ENCODE peak calls at places on chromosomes 13 and 19, in six cellular contexts. P is HepG2, F is HL-60, D is HCT116, J is K562, O is GM23338. L is an unnamed sample.

GRCh38 chr13:90750957-90751356 is 596.5 kb upstream of the MIR17HG start:
- DNase-seq in P (no peak), F (no peak), D (no peak), J (no peak), O (no peak), L (peak; percentile 5)

GRCh38 chr13:37476874-37477273 is 121.7 kb downstream of the POSTN start:
- DNase-seq in P (no peak), F (no peak), D (no peak), J (no peak), O (no peak), L (no peak)

GRCh38 chr19:39138221-39139211 is 12.9 kb downstream of the PAK4 start:
- DNase-seq in P (no peak), F (no peak), D (no peak), J (no peak), O (no peak), L (peak; percentile 29)

GRCh38 chr13:113916330-113916815 is 52.5 kb upstream of the GAS6 start:
- DNase-seq in P (no peak), F (peak; percentile 84), D (no peak), J (no peak), O (no peak), L (no peak)

GRCh38 chr13:112525306-112525945 is 62.5 kb downstream of the TUBGCP3 start:
- DNase-seq in P (no peak), F (no peak), D (no peak), J (no peak), O (no peak), L (no peak)

GRCh38 chr19:56193981-56194380 is 3.6 kb downstream of the ZSCAN5B start:
- DNase-seq in P (no peak), F (no peak), D (no peak), J (no peak), O (no peak), L (no peak)

GRCh38 chr19:36030264-36031148 is 2.2 kb downstream of the CLIP3 start:
- DNase-seq in P (no peak), F (no peak), D (no peak), J (no peak), O (peak; percentile 29), L (peak; percentile 34)

GRCh38 chr19:53094749-53095575 is 8.3 kb downstream of the ZNF160 start:
- DNase-seq in P (no peak), F (no peak), D (no peak), J (peak; percentile 18), O (peak; percentile 93), L (peak; percentile 58)

GRCh38 chr19:6272411-6272791 is 7.4 kb downstream of the MLLT1 start:
- DNase-seq in P (no peak), F (no peak), D (no peak), J (peak; percentile 39), O (no peak), L (peak; percentile 66)

GRCh38 chr19:45952691-45953505 is 20.8 kb downstream of the NOVA2 start:
- DNase-seq in P (no peak), F (peak; percentile 40), D (no peak), J (peak; percentile 82), O (peak; percentile 98), L (peak; percentile 55)

GRCh38 chr13:49935171-49936084 is 712 bp downstream of the SPRYD7 start:
- DNase-seq in P (peak; percentile 17), F (no peak), D (peak; percentile 66), J (peak; percentile 44), O (peak; percentile 68), L (no peak)

GRCh38 chr19:55676384-55676783 is 1.4 kb downstream of the EPN1 start:
- DNase-seq in P (no peak), F (no peak), D (no peak), J (no peak), O (no peak), L (no peak)

GRCh38 chr13:26785845-26786630 is 25.5 kb upstream of the GPR12 start:
- DNase-seq in P (no peak), F (no peak), D (no peak), J (no peak), O (peak; percentile 79), L (no peak)

GRCh38 chr13:101536079-101536478 is 83.6 kb downstream of the ITGBL1 start:
- DNase-seq in P (no peak), F (no peak), D (no peak), J (no peak), O (no peak), L (no peak)

GRCh38 chr19:42191855-42192254 is 25.6 kb downstream of the DEDD2 start:
- DNase-seq in P (peak; percentile 36), F (no peak), D (peak; percentile 80), J (no peak), O (no peak), L (no peak)

GRCh38 chr19:8631425-8631819 is 989 bp downstream of the NFILZ start:
- DNase-seq in P (peak; percentile 86), F (no peak), D (no peak), J (no peak), O (no peak), L (no peak)

GRCh38 chr13:71118779-71119364 is 748.1 kb downstream of the DACH1 start:
- DNase-seq in P (no peak), F (no peak), D (no peak), J (no peak), O (no peak), L (no peak)

GRCh38 chr13:29564828-29565227 is 30.7 kb downstream of the SLC7A1 start:
- DNase-seq in P (no peak), F (no peak), D (no peak), J (no peak), O (no peak), L (no peak)

GRCh38 chr13:106117035-106117434 is 418.4 kb downstream of the EFNB2 start:
- DNase-seq in P (no peak), F (no peak), D (no peak), J (no peak), O (no peak), L (peak; percentile 53)

GRCh38 chr19:40445945-40446784 is 2.0 kb upstream of the SERTAD3 start:
- DNase-seq in P (no peak), F (no peak), D (no peak), J (peak; percentile 77), O (peak; percentile 81), L (no peak)

GRCh38 chr19:21308778-21309177 is 20.4 kb downstream of the ZNF708 start:
- DNase-seq in P (no peak), F (no peak), D (no peak), J (no peak), O (no peak), L (no peak)

GRCh38 chr19:38392707-38393308 is 4.3 kb downstream of the SPRED3 start:
- DNase-seq in P (peak; percentile 58), F (no peak), D (no peak), J (peak; percentile 76), O (no peak), L (no peak)

GRCh38 chr19:11324079-11324661 is 15.3 kb downstream of the RAB3D start:
- DNase-seq in P (peak; percentile 86), F (peak; percentile 100), D (no peak), J (peak; percentile 37), O (no peak), L (peak; percentile 91)

GRCh38 chr13:32115069-32115468 is 83.5 kb downstream of the FRY start:
- DNase-seq in P (no peak), F (no peak), D (no peak), J (no peak), O (no peak), L (no peak)

GRCh38 chr19:33713194-33713593 is 83.5 kb upstream of the KCTD15 start:
- DNase-seq in P (no peak), F (no peak), D (no peak), J (no peak), O (no peak), L (no peak)

GRCh38 chr19:30540671-30541210 is 168.6 kb downstream of the ZNF536 start:
- DNase-seq in P (no peak), F (no peak), D (no peak), J (no peak), O (no peak), L (no peak)

GRCh38 chr19:45406957-45407375 is 522 bp downstream of the POLR1G start:
- DNase-seq in P (no peak), F (no peak), D (no peak), J (no peak), O (no peak), L (no peak)

GRCh38 chr13:31043891-31044657 is 111.6 kb downstream of the TEX26 start:
- DNase-seq in P (peak; percentile 57), F (peak; percentile 57), D (peak; percentile 78), J (peak; percentile 67), O (peak; percentile 91), L (peak; percentile 83)
- TF ChIP-seq POLR2AphosphoS5 in P (no peak), F (no peak), D (no peak), J (no peak), O (no peak), L (no peak)

GRCh38 chr19:3867971-3868769 is 668 bp downstream of the ZFR2 start:
- DNase-seq in P (no peak), F (no peak), D (no peak), J (no peak), O (peak; percentile 55), L (peak; percentile 71)
- TF ChIP-seq REST in P (no peak), F (no peak), D (no peak), J (no peak), O (no peak), L (no peak)

DNA sequence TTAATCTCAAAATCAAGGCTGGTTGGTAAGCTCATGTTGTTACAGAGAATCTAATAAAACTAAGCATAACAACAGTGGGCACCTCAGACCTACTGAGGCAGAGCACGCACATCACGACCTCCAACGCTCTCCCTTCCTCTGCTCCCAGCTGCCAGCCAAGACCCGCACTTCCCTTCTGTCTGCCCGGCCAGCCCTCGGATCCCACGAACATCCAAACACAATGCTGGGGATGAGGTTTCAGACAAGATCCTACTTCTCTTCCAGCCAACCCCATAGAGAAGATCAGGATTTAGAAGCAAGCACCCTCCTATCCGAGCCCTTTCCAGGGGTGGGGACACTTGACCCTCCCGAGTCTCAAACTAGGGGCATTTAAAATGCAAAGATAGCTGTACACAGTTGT is 33.1 kb downstream of the ANKRD10 start:
- DNase-seq in P (no peak), F (no peak), D (no peak), J (no peak), O (no peak), L (no peak)
- TF ChIP-seq POLR2AphosphoS5 in P (no peak), F (no peak), D (no peak), J (no peak), O (no peak), L (no peak)

GRCh38 chr13:73235385-73235784 is 176.6 kb downstream of the KLF5 start:
- DNase-seq in P (no peak), F (no peak), D (no peak), J (no peak), O (no peak), L (no peak)
- TF ChIP-seq REST in P (no peak), F (no peak), D (no peak), J (no peak), O (no peak), L (no peak)

GRCh38 chr19:1987197-1988187 is 28.0 kb downstream of the BTBD2 start:
- DNase-seq in P (no peak), F (no peak), D (no peak), J (no peak), O (peak; percentile 44), L (no peak)
- TF ChIP-seq POLR2AphosphoS5 in P (no peak), F (peak; percentile 6), D (peak; percentile 1), J (no peak), O (peak; percentile 11), L (no peak)

L was measured in SK-N-SH.